ENCODE peak calls at places on chromosomes 4 and X, in four cellular contexts. J is GM12878, E is HepG2, G is K562. V is an unnamed sample.

GRCh38 chrX:153639177-153640044 is 7.6 kb upstream of the DUSP9 start:
- DNase-seq in J (no peak), E (no peak), G (no peak), V (no peak)

GRCh38 chr4:153799708-153800074 is 10.8 kb upstream of the SFRP2 start:
- DNase-seq in J (no peak), E (no peak), G (peak; percentile 17), V (no peak)

GRCh38 chr4:109850601-109851000 is 2.7 kb downstream of the LRIT3 start:
- DNase-seq in J (no peak), E (no peak), G (no peak), V (no peak)

GRCh38 chrX:3262906-3263305 is 83.5 kb downstream of the MXRA5 start:
- DNase-seq in J (no peak), E (peak; percentile 6), G (no peak), V (no peak)

GRCh38 chrX:107000013-107000515 is at the start of gene MORC4:
- DNase-seq in J (no peak), E (peak; percentile 65), G (peak; percentile 3), V (peak; percentile 80)

GRCh38 chr4:80646061-80646460 is 310.5 kb downstream of the CFAP299 start:
- DNase-seq in J (no peak), E (peak; percentile 3), G (no peak), V (no peak)

GRCh38 chrX:24494544-24495113 is 29.5 kb downstream of the PDK3 start:
- DNase-seq in J (no peak), E (peak; percentile 75), G (no peak), V (peak; percentile 23)

GRCh38 chr4:85952982-85953650 is 406.7 kb downstream of the MAPK10 start:
- DNase-seq in J (no peak), E (no peak), G (no peak), V (no peak)

GRCh38 chrX:45806410-45807121 is 605.9 kb upstream of the DIPK2B start:
- DNase-seq in J (peak; percentile 5), E (no peak), G (no peak), V (no peak)

GRCh38 chr4:111880116-111880515 is 265.1 kb upstream of the FAM241A start:
- DNase-seq in J (no peak), E (no peak), G (no peak), V (no peak)

GRCh38 chrX:136214551-136214950 is 36.6 kb downstream of the MAP7D3 start:
- DNase-seq in J (no peak), E (peak; percentile 15), G (no peak), V (no peak)

GRCh38 chrX:119391279-119391678 is 7.9 kb upstream of the SLC25A43 start:
- DNase-seq in J (no peak), E (peak; percentile 22), G (peak; percentile 30), V (peak; percentile 56)

GRCh38 chr4:16018061-16018676 is 55.2 kb upstream of the FGFBP2 start:
- DNase-seq in J (no peak), E (no peak), G (no peak), V (no peak)

GRCh38 chrX:154090731-154091130 is 6.8 kb downstream of the MECP2 start:
- DNase-seq in J (no peak), E (no peak), G (no peak), V (no peak)

GRCh38 chr4:56633486-56633885 is 47.6 kb downstream of the HOPX start:
- DNase-seq in J (no peak), E (no peak), G (no peak), V (no peak)

GRCh38 chrX:16838202-16839066 is 31.7 kb downstream of the RBBP7 start:
- DNase-seq in J (no peak), E (no peak), G (no peak), V (no peak)

GRCh38 chr4:171962110-171962509 is 148.9 kb downstream of the GALNTL6 start:
- DNase-seq in J (no peak), E (no peak), G (no peak), V (no peak)

GRCh38 chr4:5125326-5125725 is 74.0 kb downstream of the STK32B start:
- DNase-seq in J (no peak), E (no peak), G (no peak), V (no peak)

GRCh38 chrX:120380699-120381098 is 18.8 kb downstream of the ATP1B4 start:
- DNase-seq in J (no peak), E (peak; percentile 10), G (no peak), V (peak; percentile 37)

GRCh38 chr4:154626793-154627484 is 14.5 kb upstream of the FGG start:
- DNase-seq in J (no peak), E (peak; percentile 49), G (peak; percentile 77), V (peak; percentile 32)

GRCh38 chr4:114005569-114006442 is 26.4 kb upstream of the ARSJ start:
- DNase-seq in J (no peak), E (no peak), G (no peak), V (no peak)

GRCh38 chr4:94488667-94489066 is 36.9 kb downstream of the PDLIM5 start:
- DNase-seq in J (no peak), E (no peak), G (no peak), V (no peak)

GRCh38 chrX:20393944-20394343 is 127.2 kb upstream of the RPS6KA3 start:
- DNase-seq in J (no peak), E (peak; percentile 27), G (no peak), V (no peak)

GRCh38 chr4:103099691-103100392 is at the start of gene BDH2:
- DNase-seq in J (peak; percentile 72), E (peak; percentile 85), G (peak; percentile 82), V (peak; percentile 79)

GRCh38 chr4:161696957-161697356 is 466.8 kb downstream of the FSTL5 start:
- DNase-seq in J (no peak), E (no peak), G (no peak), V (no peak)

GRCh38 chr4:3302786-3303444 is 10.1 kb downstream of the RGS12 start:
- DNase-seq in J (no peak), E (no peak), G (no peak), V (no peak)

GRCh38 chrX:13428055-13428786 is 108.4 kb upstream of the ATXN3L start:
- DNase-seq in J (no peak), E (no peak), G (no peak), V (no peak)

GRCh38 chrX:107675823-107676555 is 47.7 kb downstream of the PRPS1 start:
- DNase-seq in J (no peak), E (no peak), G (no peak), V (no peak)

GRCh38 chr4:121096629-121097028 is 24.3 kb upstream of the NDNF start:
- DNase-seq in J (no peak), E (peak; percentile 7), G (peak; percentile 6), V (peak; percentile 9)

GRCh38 chr4:168630445-168631187 is 133.8 kb downstream of the PALLD start:
- DNase-seq in J (no peak), E (no peak), G (no peak), V (no peak)

GRCh38 chr4:51880016-51880915 is 37.3 kb downstream of the DCUN1D4 start:
- DNase-seq in J (no peak), E (peak; percentile 83), G (no peak), V (no peak)

GRCh38 chr4:51870441-51871188 is 27.7 kb downstream of the DCUN1D4 start:
- DNase-seq in J (no peak), E (no peak), G (no peak), V (no peak)

GRCh38 chr4:51872283-51872997 is 29.5 kb downstream of the DCUN1D4 start:
- DNase-seq in J (no peak), E (no peak), G (no peak), V (no peak)

DNA sequence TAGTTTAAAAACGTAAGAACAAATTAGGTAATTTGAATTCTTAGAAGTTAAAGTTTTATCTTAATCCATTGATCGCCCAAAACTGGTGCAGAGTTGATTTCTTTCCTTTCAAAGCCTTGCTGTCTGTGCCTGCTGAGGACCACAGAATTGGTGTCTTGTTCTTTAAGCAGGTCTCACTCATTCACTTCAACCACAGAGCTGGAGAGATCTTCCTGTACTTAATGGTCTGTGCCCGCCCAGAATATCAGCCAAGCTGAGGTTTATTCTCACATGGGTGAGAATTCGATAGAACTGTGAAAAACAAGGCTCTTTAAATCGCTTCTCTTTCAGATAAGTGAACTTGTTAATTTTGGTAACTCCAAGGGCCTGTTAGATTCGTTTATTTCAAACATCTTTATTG is 31.6 kb downstream of the DCUN1D4 start:
- DNase-seq in J (no peak), E (no peak), G (no peak), V (no peak)
- TF ChIP-seq TARDBP in J (no peak), E (no peak), G (no peak), V (no peak)

GRCh38 chr4:182510836-182511235 is 267.6 kb downstream of the TENM3 start:
- DNase-seq in J (no peak), E (no peak), G (no peak), V (no peak)

GRCh38 chr4:182518421-182518820 is 275.2 kb downstream of the TENM3 start:
- DNase-seq in J (no peak), E (no peak), G (no peak), V (no peak)

GRCh38 chr4:182507808-182508207 is 264.6 kb downstream of the TENM3 start:
- DNase-seq in J (no peak), E (no peak), G (no peak), V (no peak)

GRCh38 chr4:182519528-182519927 is 276.3 kb downstream of the TENM3 start:
- DNase-seq in J (no peak), E (no peak), G (no peak), V (no peak)

GRCh38 chr4:182513534-182514291 is 270.5 kb downstream of the TENM3 start:
- DNase-seq in J (no peak), E (no peak), G (no peak), V (no peak)
- TF ChIP-seq TARDBP in J (no peak), E (no peak), G (no peak), V (no peak)

DNA sequence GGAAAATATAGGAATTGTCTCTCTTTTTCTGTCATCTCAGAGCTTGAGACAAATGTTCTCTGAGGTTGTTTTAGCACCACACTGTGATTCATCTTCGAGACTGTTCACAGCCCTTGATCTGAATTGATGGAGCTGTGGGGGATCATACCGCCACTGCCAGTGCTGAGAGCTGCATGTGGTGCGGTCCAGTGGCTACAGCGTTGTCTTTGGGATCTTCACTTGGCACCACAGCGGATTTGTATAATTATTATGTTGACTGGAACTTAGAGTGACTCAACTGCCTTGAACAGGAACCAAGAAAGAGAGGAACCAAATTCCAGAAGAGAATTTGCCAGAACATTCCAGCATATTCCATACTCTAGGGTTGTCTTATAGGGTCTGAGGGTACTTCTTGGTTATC is 29.1 kb downstream of the TBL1X start:
- DNase-seq in J (no peak), E (no peak), G (no peak), V (no peak)
- TF ChIP-seq TARDBP in J (no peak), E (no peak), G (no peak), V (no peak)

GRCh38 chr4:2248044-2248780 is 6.3 kb upstream of the HAUS3 start:
- DNase-seq in J (no peak), E (no peak), G (no peak), V (no peak)
- TF ChIP-seq TARDBP in J (no peak), E (no peak), G (no peak), V (no peak)

GRCh38 chr4:151228196-151229119 is 48.5 kb upstream of the PRSS48 start:
- DNase-seq in J (no peak), E (no peak), G (no peak), V (no peak)
- TF ChIP-seq TARDBP in J (no peak), E (no peak), G (no peak), V (no peak)

V was measured in HEK293T.